ENCODE peak calls at places on chromosomes 1 and 21, in eight cellular contexts. One of them, this sample, is unnamed.

GRCh38 chr21:34580181-34580700 is 34.7 kb downstream of the RCAN1 start:
- DNase-seq in HL-60: no peak
- DNase-seq in GM23338: no peak
- DNase-seq in suprapubic skin: no peak
- DNase-seq in K562: no peak
- DNase-seq in SK-N-SH: no peak
- DNase-seq in Panc1: no peak
- DNase-seq in stomach: peak; percentile 59
- DNase-seq in this sample: no peak

GRCh38 chr1:172180886-172181285 is 239.6 kb upstream of the C1orf105 start:
- DNase-seq in HL-60: no peak
- DNase-seq in GM23338: peak; percentile 17
- DNase-seq in suprapubic skin: no peak
- DNase-seq in K562: no peak
- DNase-seq in SK-N-SH: no peak
- DNase-seq in Panc1: no peak
- DNase-seq in stomach: peak; percentile 42
- DNase-seq in this sample: no peak

GRCh38 chr1:240242601-240243144 is 151.0 kb downstream of the FMN2 start:
- DNase-seq in HL-60: no peak
- DNase-seq in GM23338: no peak
- DNase-seq in suprapubic skin: no peak
- DNase-seq in K562: no peak
- DNase-seq in SK-N-SH: peak; percentile 26
- DNase-seq in Panc1: no peak
- DNase-seq in stomach: no peak
- DNase-seq in this sample: no peak

GRCh38 chr1:230288641-230289349 is 137.3 kb downstream of the PGBD5 start:
- DNase-seq in HL-60: no peak
- DNase-seq in GM23338: no peak
- DNase-seq in suprapubic skin: no peak
- DNase-seq in K562: no peak
- DNase-seq in SK-N-SH: no peak
- DNase-seq in Panc1: no peak
- DNase-seq in stomach: no peak
- DNase-seq in this sample: no peak

GRCh38 chr1:193213998-193214397 is 27.6 kb upstream of the B3GALT2 start:
- DNase-seq in HL-60: no peak
- DNase-seq in GM23338: no peak
- DNase-seq in suprapubic skin: no peak
- DNase-seq in K562: no peak
- DNase-seq in SK-N-SH: no peak
- DNase-seq in Panc1: no peak
- DNase-seq in stomach: no peak
- DNase-seq in this sample: no peak

GRCh38 chr1:97050501-97050900 is 328.9 kb downstream of the PTBP2 start:
- DNase-seq in HL-60: no peak
- DNase-seq in GM23338: peak; percentile 61
- DNase-seq in suprapubic skin: no peak
- DNase-seq in K562: no peak
- DNase-seq in SK-N-SH: peak; percentile 3
- DNase-seq in Panc1: no peak
- DNase-seq in stomach: no peak
- DNase-seq in this sample: no peak

GRCh38 chr1:229217716-229218115 is 53.2 kb upstream of the RAB4A start:
- DNase-seq in HL-60: no peak
- DNase-seq in GM23338: no peak
- DNase-seq in suprapubic skin: no peak
- DNase-seq in K562: no peak
- DNase-seq in SK-N-SH: no peak
- DNase-seq in Panc1: no peak
- DNase-seq in stomach: no peak
- DNase-seq in this sample: no peak

GRCh38 chr1:41713557-41714327 is 205.0 kb downstream of the HIVEP3 start:
- DNase-seq in HL-60: no peak
- DNase-seq in GM23338: peak; percentile 35
- DNase-seq in suprapubic skin: no peak
- DNase-seq in K562: no peak
- DNase-seq in SK-N-SH: peak; percentile 74
- DNase-seq in Panc1: no peak
- DNase-seq in stomach: no peak
- DNase-seq in this sample: no peak

GRCh38 chr21:31136891-31137290 is 98.6 kb upstream of the KRTAP19-8 start:
- DNase-seq in HL-60: no peak
- DNase-seq in GM23338: no peak
- DNase-seq in suprapubic skin: no peak
- DNase-seq in K562: peak; percentile 16
- DNase-seq in SK-N-SH: peak; percentile 42
- DNase-seq in Panc1: no peak
- DNase-seq in stomach: no peak
- DNase-seq in this sample: no peak

GRCh38 chr1:246213947-246214346 is 293.1 kb downstream of the SMYD3 start:
- DNase-seq in HL-60: no peak
- DNase-seq in GM23338: no peak
- DNase-seq in suprapubic skin: no peak
- DNase-seq in K562: no peak
- DNase-seq in SK-N-SH: no peak
- DNase-seq in Panc1: no peak
- DNase-seq in stomach: no peak
- DNase-seq in this sample: no peak

GRCh38 chr1:246213502-246213901 is 293.6 kb downstream of the SMYD3 start:
- DNase-seq in HL-60: no peak
- DNase-seq in GM23338: no peak
- DNase-seq in suprapubic skin: no peak
- DNase-seq in K562: no peak
- DNase-seq in SK-N-SH: no peak
- DNase-seq in Panc1: no peak
- DNase-seq in stomach: no peak
- DNase-seq in this sample: no peak

GRCh38 chr1:246213036-246213435 is 294.0 kb downstream of the SMYD3 start:
- DNase-seq in HL-60: no peak
- DNase-seq in GM23338: no peak
- DNase-seq in suprapubic skin: no peak
- DNase-seq in K562: no peak
- DNase-seq in SK-N-SH: no peak
- DNase-seq in Panc1: no peak
- DNase-seq in stomach: no peak
- DNase-seq in this sample: no peak

GRCh38 chr1:246210751-246211150 is 296.3 kb downstream of the SMYD3 start:
- DNase-seq in HL-60: no peak
- DNase-seq in GM23338: peak; percentile 79
- DNase-seq in suprapubic skin: no peak
- DNase-seq in K562: no peak
- DNase-seq in SK-N-SH: peak; percentile 39
- DNase-seq in Panc1: no peak
- DNase-seq in stomach: no peak
- DNase-seq in this sample: no peak

GRCh38 chr1:246212013-246212412 is 295.1 kb downstream of the SMYD3 start:
- DNase-seq in HL-60: no peak
- DNase-seq in GM23338: no peak
- DNase-seq in suprapubic skin: no peak
- DNase-seq in K562: no peak
- DNase-seq in SK-N-SH: no peak
- DNase-seq in Panc1: no peak
- DNase-seq in stomach: no peak
- DNase-seq in this sample: no peak
- H3K27ac ChIP-seq in HL-60: no peak overlapping the region
- H3K27ac ChIP-seq in GM23338: no peak overlapping the region
- H3K27ac ChIP-seq in suprapubic skin: no peak overlapping the region
- H3K27ac ChIP-seq in K562: no peak overlapping the region
- H3K27ac ChIP-seq in SK-N-SH: no peak overlapping the region
- H3K27ac ChIP-seq in Panc1: no peak overlapping the region
- H3K27ac ChIP-seq in stomach: no peak overlapping the region
- H3K27ac ChIP-seq in this sample: no peak overlapping the region

DNA sequence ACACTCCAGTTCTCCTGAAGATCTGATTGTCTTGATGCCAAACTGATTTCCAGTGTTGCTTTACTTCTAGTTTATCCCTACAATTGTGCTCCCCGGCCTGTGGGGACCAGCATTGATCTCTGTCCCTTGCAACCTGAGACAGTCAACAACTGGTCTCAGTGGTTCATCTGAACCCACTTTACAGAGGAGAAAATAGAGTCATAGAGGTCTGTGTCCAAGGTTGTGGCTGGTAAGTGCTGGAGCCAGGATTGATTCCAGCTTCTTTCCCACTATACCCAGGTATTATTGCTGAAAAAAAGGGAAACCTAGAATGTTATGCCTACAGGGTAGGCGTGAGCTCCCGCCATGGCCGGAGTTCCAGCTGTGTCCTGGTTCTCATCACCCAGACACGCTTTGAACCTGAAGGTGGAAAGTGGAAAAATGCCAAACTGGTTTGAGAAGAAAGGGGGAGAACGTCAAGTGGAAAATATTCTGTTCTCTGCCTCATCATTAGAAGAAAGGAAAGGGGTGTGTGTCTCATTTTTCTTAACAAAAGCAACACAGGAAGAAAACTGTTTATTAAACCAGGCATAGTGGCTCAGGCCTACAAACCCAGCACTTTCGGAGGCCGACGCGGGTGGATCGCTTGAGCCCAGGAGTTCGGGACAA is 60.7 kb upstream of the ITPKB start:
- DNase-seq in HL-60: no peak
- DNase-seq in GM23338: no peak
- DNase-seq in suprapubic skin: no peak
- DNase-seq in K562: no peak
- DNase-seq in SK-N-SH: no peak
- DNase-seq in Panc1: no peak
- DNase-seq in stomach: no peak
- DNase-seq in this sample: no peak
- TF ChIP-seq POLR2AphosphoS5 in HL-60: no peak
- TF ChIP-seq POLR2AphosphoS5 in GM23338: no peak
- TF ChIP-seq POLR2AphosphoS5 in suprapubic skin: no peak
- TF ChIP-seq POLR2AphosphoS5 in K562: no peak
- TF ChIP-seq POLR2AphosphoS5 in SK-N-SH: no peak
- TF ChIP-seq POLR2AphosphoS5 in Panc1: no peak
- TF ChIP-seq POLR2AphosphoS5 in stomach: peak; percentile 81
- TF ChIP-seq POLR2AphosphoS5 in this sample: peak; percentile 49

DNA sequence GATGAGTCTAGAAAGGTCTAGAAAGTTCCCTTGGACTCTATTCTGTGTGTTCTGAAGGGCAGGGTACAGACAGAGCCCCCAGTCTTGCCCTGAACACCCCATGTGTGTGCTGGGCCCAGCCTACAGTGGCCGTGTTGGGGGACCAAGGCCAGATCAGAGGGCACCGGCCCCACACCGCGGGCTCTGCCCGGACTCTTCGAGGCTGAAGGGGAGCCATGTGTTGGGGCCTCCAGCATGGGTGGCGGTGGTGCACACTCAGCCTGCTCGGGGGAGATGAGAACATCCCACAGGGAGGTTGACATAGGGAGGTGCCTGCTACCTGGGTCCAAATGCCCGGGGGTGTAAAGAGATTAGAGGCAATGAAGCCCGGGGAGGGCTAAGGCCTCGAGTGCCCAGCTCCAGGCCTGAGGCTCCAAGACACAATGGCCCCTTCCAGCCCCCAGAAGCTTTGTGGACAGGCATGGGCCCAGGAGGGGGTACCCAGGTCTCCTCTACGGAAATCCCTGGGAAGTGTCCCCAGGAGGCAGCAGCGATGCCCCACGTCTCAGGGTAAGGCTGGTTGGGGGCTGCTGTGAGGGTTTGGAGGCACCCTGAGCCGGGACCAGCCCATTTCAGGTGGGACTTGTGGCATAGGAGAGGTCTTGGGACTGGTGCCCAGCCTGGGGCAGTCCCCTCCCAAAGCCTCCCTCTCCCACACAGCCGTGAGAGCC is 12.1 kb downstream of the ARHGEF16 start:
- DNase-seq in HL-60: no peak
- DNase-seq in GM23338: no peak
- DNase-seq in suprapubic skin: no peak
- DNase-seq in K562: no peak
- DNase-seq in SK-N-SH: no peak
- DNase-seq in Panc1: no peak
- DNase-seq in stomach: no peak
- DNase-seq in this sample: no peak
- H3K27ac ChIP-seq in HL-60: no peak overlapping the region
- H3K27ac ChIP-seq in GM23338: no peak overlapping the region
- H3K27ac ChIP-seq in suprapubic skin: no peak overlapping the region
- H3K27ac ChIP-seq in K562: no peak overlapping the region
- H3K27ac ChIP-seq in SK-N-SH: no peak overlapping the region
- H3K27ac ChIP-seq in Panc1: no peak overlapping the region
- H3K27ac ChIP-seq in stomach: no peak overlapping the region
- H3K27ac ChIP-seq in this sample: peak overlapping the region; percentile 29

GRCh38 chr1:34755961-34756360 is 1.1 kb downstream of the GJB5 start:
- DNase-seq in HL-60: no peak
- DNase-seq in GM23338: no peak
- DNase-seq in suprapubic skin: no peak
- DNase-seq in K562: no peak
- DNase-seq in SK-N-SH: no peak
- DNase-seq in Panc1: no peak
- DNase-seq in stomach: no peak
- DNase-seq in this sample: no peak

GRCh38 chr1:34753163-34753562 is 1.7 kb upstream of the GJB5 start:
- DNase-seq in HL-60: no peak
- DNase-seq in GM23338: no peak
- DNase-seq in suprapubic skin: no peak
- DNase-seq in K562: no peak
- DNase-seq in SK-N-SH: no peak
- DNase-seq in Panc1: no peak
- DNase-seq in stomach: no peak
- DNase-seq in this sample: no peak

GRCh38 chr1:34757386-34757785 is 2.2 kb upstream of the GJB4 start:
- DNase-seq in HL-60: no peak
- DNase-seq in GM23338: no peak
- DNase-seq in suprapubic skin: no peak
- DNase-seq in K562: no peak
- DNase-seq in SK-N-SH: no peak
- DNase-seq in Panc1: no peak
- DNase-seq in stomach: no peak
- DNase-seq in this sample: no peak

GRCh38 chr1:34758751-34759150 is 789 bp upstream of the GJB4 start:
- DNase-seq in HL-60: no peak
- DNase-seq in GM23338: no peak
- DNase-seq in suprapubic skin: no peak
- DNase-seq in K562: no peak
- DNase-seq in SK-N-SH: no peak
- DNase-seq in Panc1: no peak
- DNase-seq in stomach: no peak
- DNase-seq in this sample: no peak

DNA sequence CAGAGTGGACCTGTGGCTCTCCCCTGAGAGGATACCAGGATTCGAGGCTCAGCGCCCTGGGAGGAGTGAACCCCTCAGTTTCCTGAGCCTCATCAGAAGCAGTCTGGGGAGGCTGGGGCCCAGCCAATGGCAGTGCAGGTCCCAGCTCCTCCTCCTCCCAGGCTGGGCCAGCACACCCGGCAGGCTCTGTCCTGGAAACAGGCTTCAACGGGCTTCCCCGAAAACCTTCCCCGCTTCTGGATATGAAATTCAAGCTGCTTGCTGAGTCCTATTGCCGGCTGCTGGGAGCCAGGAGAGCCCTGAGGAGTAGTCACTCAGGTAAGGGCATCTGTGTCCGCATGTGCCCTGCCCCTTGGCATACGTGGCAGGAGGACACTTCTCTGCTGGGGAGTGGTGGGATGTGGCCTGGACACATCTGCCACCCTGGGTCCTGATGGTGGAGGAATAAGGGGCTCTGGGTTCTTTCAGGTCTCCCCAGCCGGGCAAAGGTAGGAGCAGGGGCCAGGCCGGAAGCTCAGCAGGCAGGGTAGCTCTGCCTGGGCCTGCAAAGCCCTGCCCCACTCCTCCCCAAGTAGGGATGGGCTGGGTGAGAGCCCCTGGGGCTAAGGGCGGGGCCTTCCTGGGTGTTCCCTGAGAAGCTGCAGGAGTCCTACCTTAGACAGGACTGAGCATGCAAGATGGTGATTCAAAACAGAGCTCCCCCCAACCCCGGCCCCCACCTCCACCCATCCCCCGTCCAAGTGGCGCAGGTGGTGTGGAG is at the start of gene GJB5:
- DNase-seq in HL-60: no peak
- DNase-seq in GM23338: peak; percentile 27
- DNase-seq in suprapubic skin: no peak
- DNase-seq in K562: no peak
- DNase-seq in SK-N-SH: no peak
- DNase-seq in Panc1: no peak
- DNase-seq in stomach: no peak
- DNase-seq in this sample: no peak
- TF ChIP-seq POLR2AphosphoS5 in HL-60: no peak
- TF ChIP-seq POLR2AphosphoS5 in GM23338: no peak
- TF ChIP-seq POLR2AphosphoS5 in suprapubic skin: peak; percentile 59
- TF ChIP-seq POLR2AphosphoS5 in K562: no peak
- TF ChIP-seq POLR2AphosphoS5 in SK-N-SH: no peak
- TF ChIP-seq POLR2AphosphoS5 in Panc1: no peak
- TF ChIP-seq POLR2AphosphoS5 in stomach: no peak
- TF ChIP-seq POLR2AphosphoS5 in this sample: no peak

This sample was measured in vagina.